ENCODE peak calls at places on chromosomes 2 and 18, in four cellular contexts. S is kidney, F is NCI-H1092, V is left ventricle myocardium superior. K is an unnamed sample.

GRCh38 chr2:150417278-150417677 is 70.2 kb downstream of the RND3 start:
- DNase-seq in S (no peak), F (no peak), V (no peak), K (no peak)

GRCh38 chr2:220104871-220105351 is 477.5 kb downstream of the SLC4A3 start:
- DNase-seq in S (no peak), F (no peak), V (peak), K (no peak)

GRCh38 chr2:98870516-98871158 is 65.4 kb downstream of the CRACDL start:
- DNase-seq in S (no peak), F (peak), V (no peak), K (no peak)

GRCh38 chr18:59700535-59700967 is 3.3 kb upstream of the CCBE1 start:
- DNase-seq in S (no peak), F (no peak), V (no peak), K (no peak)

GRCh38 chr2:176653856-176654443 is 384.7 kb downstream of the MTX2 start:
- DNase-seq in S (peak), F (peak), V (peak), K (no peak)

GRCh38 chr18:27847412-27847811 is 329.5 kb downstream of the CDH2 start:
- DNase-seq in S (no peak), F (no peak), V (no peak), K (no peak)

GRCh38 chr2:24124003-24124585 is 825 bp downstream of the FAM228B start:
- DNase-seq in S (no peak), F (peak), V (no peak), K (no peak)

GRCh38 chr18:70405051-70405450 is 116.2 kb downstream of the SOCS6 start:
- DNase-seq in S (no peak), F (no peak), V (no peak), K (no peak)

GRCh38 chr2:239178484-239178883 is 222.3 kb downstream of the HDAC4 start:
- DNase-seq in S (no peak), F (no peak), V (no peak), K (peak)

GRCh38 chr2:125638345-125638744 is 1017.6 kb upstream of the GYPC start:
- DNase-seq in S (no peak), F (no peak), V (no peak), K (no peak)

GRCh38 chr2:214126135-214126534 is 284.7 kb upstream of the VWC2L start:
- DNase-seq in S (no peak), F (no peak), V (no peak), K (no peak)

GRCh38 chr18:13576598-13576997 is 149.8 kb downstream of the FAM210A start:
- DNase-seq in S (no peak), F (no peak), V (no peak), K (no peak)

K was measured in upper lobe of right lung.